ENCODE peak calls at places on chromosome X, in seven cellular contexts. One of them, this sample, is unnamed. For H3K4me1, the result is how much of the 10 kb centered on the place peaks cover.

GRCh38 chrX:29652484-29652883 is 562.9 kb upstream of the MAGEB2 start:
- DNase-seq in psoas muscle: no peak
- DNase-seq in PC-9: no peak
- DNase-seq in esophagus muscularis mucosa: no peak
- DNase-seq in cardiac muscle cell: no peak
- DNase-seq in H9: no peak
- DNase-seq in SJCRH30: no peak
- DNase-seq in this sample: no peak

GRCh38 chrX:6917666-6918065 is 229.8 kb upstream of the STS start:
- DNase-seq in H9: no peak
- DNase-seq in esophagus muscularis mucosa: no peak
- DNase-seq in PC-9: no peak
- DNase-seq in psoas muscle: no peak
- DNase-seq in cardiac muscle cell: no peak
- DNase-seq in SJCRH30: no peak
- DNase-seq in this sample: no peak

GRCh38 chrX:1111543-1112300 is 100.7 kb downstream of the CRLF2 start:
- DNase-seq in psoas muscle: no peak
- DNase-seq in H9: peak
- DNase-seq in PC-9: no peak
- DNase-seq in esophagus muscularis mucosa: no peak
- DNase-seq in SJCRH30: no peak
- DNase-seq in cardiac muscle cell: no peak
- DNase-seq in this sample: no peak

GRCh38 chrX:20947411-20947912 is 426.8 kb upstream of the CNKSR2 start:
- DNase-seq in PC-9: no peak
- DNase-seq in cardiac muscle cell: peak
- DNase-seq in psoas muscle: no peak
- DNase-seq in SJCRH30: no peak
- DNase-seq in esophagus muscularis mucosa: no peak
- DNase-seq in H9: no peak
- DNase-seq in this sample: no peak

GRCh38 chrX:10165580-10166247 is 8.9 kb downstream of the CLCN4 start:
- DNase-seq in psoas muscle: no peak
- DNase-seq in esophagus muscularis mucosa: no peak
- DNase-seq in PC-9: no peak
- DNase-seq in cardiac muscle cell: no peak
- DNase-seq in SJCRH30: peak
- DNase-seq in H9: no peak
- DNase-seq in this sample: no peak

GRCh38 chrX:148049441-148049840 is 68.3 kb downstream of the FMR1NB start:
- DNase-seq in esophagus muscularis mucosa: no peak
- DNase-seq in psoas muscle: no peak
- DNase-seq in H9: no peak
- DNase-seq in cardiac muscle cell: peak
- DNase-seq in PC-9: peak
- DNase-seq in SJCRH30: no peak
- DNase-seq in this sample: peak

GRCh38 chrX:25858273-25858880 is 279.8 kb upstream of the MAGEB18 start:
- DNase-seq in psoas muscle: no peak
- DNase-seq in H9: no peak
- DNase-seq in PC-9: no peak
- DNase-seq in esophagus muscularis mucosa: no peak
- DNase-seq in SJCRH30: no peak
- DNase-seq in cardiac muscle cell: no peak
- DNase-seq in this sample: no peak

GRCh38 chrX:96407501-96407900 is 277.1 kb upstream of the DIAPH2 start:
- DNase-seq in SJCRH30: no peak
- DNase-seq in cardiac muscle cell: no peak
- DNase-seq in H9: no peak
- DNase-seq in psoas muscle: no peak
- DNase-seq in esophagus muscularis mucosa: no peak
- DNase-seq in PC-9: peak
- DNase-seq in this sample: no peak

GRCh38 chrX:48945517-48946348 is 11.7 kb downstream of the OTUD5 start:
- DNase-seq in esophagus muscularis mucosa: no peak
- DNase-seq in cardiac muscle cell: peak
- DNase-seq in H9: peak
- DNase-seq in SJCRH30: peak
- DNase-seq in psoas muscle: peak
- DNase-seq in PC-9: no peak
- DNase-seq in this sample: peak

GRCh38 chrX:35890699-35891098 is 28.8 kb upstream of the CFAP47 start:
- DNase-seq in esophagus muscularis mucosa: no peak
- DNase-seq in PC-9: peak
- DNase-seq in H9: peak
- DNase-seq in psoas muscle: no peak
- DNase-seq in SJCRH30: peak
- DNase-seq in cardiac muscle cell: peak
- DNase-seq in this sample: no peak

GRCh38 chrX:95666056-95666455 is 1018.6 kb upstream of the DIAPH2 start:
- DNase-seq in SJCRH30: peak
- DNase-seq in cardiac muscle cell: no peak
- DNase-seq in psoas muscle: no peak
- DNase-seq in H9: no peak
- DNase-seq in esophagus muscularis mucosa: no peak
- DNase-seq in PC-9: no peak
- DNase-seq in this sample: no peak

GRCh38 chrX:132592880-132593279 is 104.0 kb upstream of the MBNL3 start:
- DNase-seq in psoas muscle: no peak
- DNase-seq in cardiac muscle cell: peak
- DNase-seq in SJCRH30: peak
- DNase-seq in H9: peak
- DNase-seq in esophagus muscularis mucosa: no peak
- DNase-seq in PC-9: no peak
- DNase-seq in this sample: peak

GRCh38 chrX:68694429-68695205 is 47.2 kb downstream of the STARD8 start:
- DNase-seq in SJCRH30: no peak
- DNase-seq in psoas muscle: no peak
- DNase-seq in cardiac muscle cell: no peak
- DNase-seq in esophagus muscularis mucosa: no peak
- DNase-seq in H9: no peak
- DNase-seq in PC-9: no peak
- DNase-seq in this sample: no peak
- H3K27ac ChIP-seq in SJCRH30: peak
- H3K27ac ChIP-seq in psoas muscle: peak
- H3K27ac ChIP-seq in cardiac muscle cell: no peak
- H3K27ac ChIP-seq in esophagus muscularis mucosa: peak
- H3K27ac ChIP-seq in H9: no peak
- H3K27ac ChIP-seq in PC-9: no peak
- H3K27ac ChIP-seq in this sample: no peak

GRCh38 chrX:13934731-13935130 is 95.0 kb downstream of the GEMIN8 start:
- DNase-seq in H9: no peak
- DNase-seq in cardiac muscle cell: no peak
- DNase-seq in psoas muscle: no peak
- DNase-seq in PC-9: no peak
- DNase-seq in esophagus muscularis mucosa: no peak
- DNase-seq in SJCRH30: no peak
- DNase-seq in this sample: no peak

GRCh38 chrX:13933851-13934250 is 95.8 kb downstream of the GEMIN8 start:
- DNase-seq in psoas muscle: no peak
- DNase-seq in esophagus muscularis mucosa: no peak
- DNase-seq in SJCRH30: peak
- DNase-seq in PC-9: no peak
- DNase-seq in cardiac muscle cell: no peak
- DNase-seq in H9: no peak
- DNase-seq in this sample: no peak

GRCh38 chrX:13932416-13932815 is 97.3 kb downstream of the GEMIN8 start:
- DNase-seq in esophagus muscularis mucosa: no peak
- DNase-seq in cardiac muscle cell: no peak
- DNase-seq in PC-9: no peak
- DNase-seq in SJCRH30: peak
- DNase-seq in H9: no peak
- DNase-seq in psoas muscle: no peak
- DNase-seq in this sample: no peak

GRCh38 chrX:13936804-13937203 is 92.9 kb downstream of the GEMIN8 start:
- DNase-seq in SJCRH30: no peak
- DNase-seq in cardiac muscle cell: no peak
- DNase-seq in PC-9: no peak
- DNase-seq in psoas muscle: no peak
- DNase-seq in H9: no peak
- DNase-seq in esophagus muscularis mucosa: no peak
- DNase-seq in this sample: no peak

GRCh38 chrX:13933352-13933751 is 96.3 kb downstream of the GEMIN8 start:
- DNase-seq in psoas muscle: no peak
- DNase-seq in PC-9: peak
- DNase-seq in cardiac muscle cell: no peak
- DNase-seq in esophagus muscularis mucosa: no peak
- DNase-seq in H9: no peak
- DNase-seq in SJCRH30: no peak
- DNase-seq in this sample: no peak
- H3K4me1 ChIP-seq in psoas muscle: under half
- H3K4me1 ChIP-seq in PC-9: under half
- H3K4me1 ChIP-seq in cardiac muscle cell: under half
- H3K4me1 ChIP-seq in esophagus muscularis mucosa: under half
- H3K4me1 ChIP-seq in H9: under half
- H3K4me1 ChIP-seq in SJCRH30: under half
- H3K4me1 ChIP-seq in this sample: under half

DNA sequence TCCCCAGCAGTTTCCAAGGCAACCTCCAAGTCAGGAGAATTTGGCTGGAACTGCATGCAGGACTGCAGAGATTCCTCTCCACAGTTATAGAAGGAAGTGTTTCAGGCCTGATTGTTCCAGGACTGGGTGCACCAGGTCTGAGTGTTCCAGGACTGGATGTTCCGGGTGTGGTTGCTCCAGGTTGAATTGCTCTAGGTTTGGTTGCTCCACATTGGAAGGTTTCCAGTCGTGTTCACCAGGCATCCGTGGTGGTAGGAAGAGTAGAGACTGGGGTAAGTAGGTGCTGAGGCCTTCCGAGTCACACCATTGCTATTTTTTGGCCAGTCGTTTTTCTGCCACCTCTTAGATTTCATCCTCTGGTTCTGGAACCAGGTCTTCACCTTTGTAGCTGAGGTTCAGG is 105.4 kb downstream of the MSN start:
- DNase-seq in esophagus muscularis mucosa: no peak
- DNase-seq in SJCRH30: no peak
- DNase-seq in H9: no peak
- DNase-seq in PC-9: no peak
- DNase-seq in psoas muscle: no peak
- DNase-seq in cardiac muscle cell: no peak
- DNase-seq in this sample: no peak
- H3K27ac ChIP-seq in esophagus muscularis mucosa: no peak
- H3K27ac ChIP-seq in SJCRH30: no peak
- H3K27ac ChIP-seq in H9: no peak
- H3K27ac ChIP-seq in PC-9: no peak
- H3K27ac ChIP-seq in psoas muscle: no peak
- H3K27ac ChIP-seq in cardiac muscle cell: no peak
- H3K27ac ChIP-seq in this sample: no peak

GRCh38 chrX:45794995-45795337 is 594.3 kb upstream of the DIPK2B start:
- DNase-seq in psoas muscle: no peak
- DNase-seq in H9: no peak
- DNase-seq in PC-9: no peak
- DNase-seq in SJCRH30: no peak
- DNase-seq in esophagus muscularis mucosa: no peak
- DNase-seq in cardiac muscle cell: no peak
- DNase-seq in this sample: no peak

GRCh38 chrX:45801554-45801953 is 600.9 kb upstream of the DIPK2B start:
- DNase-seq in H9: no peak
- DNase-seq in PC-9: no peak
- DNase-seq in SJCRH30: no peak
- DNase-seq in esophagus muscularis mucosa: no peak
- DNase-seq in cardiac muscle cell: peak
- DNase-seq in psoas muscle: no peak
- DNase-seq in this sample: no peak

GRCh38 chrX:45803383-45803921 is 602.8 kb upstream of the DIPK2B start:
- DNase-seq in H9: no peak
- DNase-seq in psoas muscle: no peak
- DNase-seq in esophagus muscularis mucosa: no peak
- DNase-seq in SJCRH30: no peak
- DNase-seq in cardiac muscle cell: no peak
- DNase-seq in PC-9: peak
- DNase-seq in this sample: no peak

GRCh38 chrX:45795546-45795945 is 594.9 kb upstream of the DIPK2B start:
- DNase-seq in psoas muscle: no peak
- DNase-seq in esophagus muscularis mucosa: no peak
- DNase-seq in H9: no peak
- DNase-seq in cardiac muscle cell: no peak
- DNase-seq in PC-9: no peak
- DNase-seq in SJCRH30: no peak
- DNase-seq in this sample: no peak

DNA sequence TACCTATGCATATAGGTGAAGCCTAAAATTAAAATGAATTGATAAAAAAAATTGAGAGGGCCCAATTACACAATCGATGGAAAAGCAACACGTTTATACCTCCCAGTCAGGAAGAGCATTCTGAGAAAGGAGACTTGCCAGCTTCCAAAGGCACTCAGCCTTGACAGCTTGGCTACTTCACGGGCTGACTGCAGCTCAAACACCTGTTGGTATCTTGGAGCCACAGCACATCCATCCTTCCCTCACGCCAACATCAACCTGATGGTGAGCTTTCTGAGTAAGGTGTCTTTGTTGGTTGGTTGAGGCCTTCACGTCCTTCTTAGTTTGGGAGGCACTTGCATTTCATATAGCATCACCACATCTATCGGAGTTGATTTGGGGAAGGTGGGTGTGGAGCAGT is 598.9 kb upstream of the DIPK2B start:
- DNase-seq in psoas muscle: no peak
- DNase-seq in esophagus muscularis mucosa: no peak
- DNase-seq in cardiac muscle cell: no peak
- DNase-seq in H9: no peak
- DNase-seq in PC-9: no peak
- DNase-seq in SJCRH30: no peak
- DNase-seq in this sample: no peak
- H3K4me1 ChIP-seq in psoas muscle: under half
- H3K4me1 ChIP-seq in esophagus muscularis mucosa: under half
- H3K4me1 ChIP-seq in cardiac muscle cell: under half
- H3K4me1 ChIP-seq in H9: under half
- H3K4me1 ChIP-seq in PC-9: under half
- H3K4me1 ChIP-seq in SJCRH30: under half
- H3K4me1 ChIP-seq in this sample: half or more

GRCh38 chrX:12426420-12426819 is 288.1 kb downstream of the FRMPD4 start:
- DNase-seq in psoas muscle: no peak
- DNase-seq in esophagus muscularis mucosa: no peak
- DNase-seq in H9: no peak
- DNase-seq in PC-9: no peak
- DNase-seq in SJCRH30: no peak
- DNase-seq in cardiac muscle cell: no peak
- DNase-seq in this sample: no peak

GRCh38 chrX:12425496-12425895 is 287.2 kb downstream of the FRMPD4 start:
- DNase-seq in SJCRH30: no peak
- DNase-seq in H9: no peak
- DNase-seq in psoas muscle: no peak
- DNase-seq in PC-9: no peak
- DNase-seq in cardiac muscle cell: no peak
- DNase-seq in esophagus muscularis mucosa: no peak
- DNase-seq in this sample: no peak

GRCh38 chrX:12419591-12419990 is 281.3 kb downstream of the FRMPD4 start:
- DNase-seq in SJCRH30: no peak
- DNase-seq in H9: no peak
- DNase-seq in cardiac muscle cell: no peak
- DNase-seq in esophagus muscularis mucosa: no peak
- DNase-seq in PC-9: no peak
- DNase-seq in psoas muscle: no peak
- DNase-seq in this sample: no peak

GRCh38 chrX:12423346-12423745 is 285.1 kb downstream of the FRMPD4 start:
- DNase-seq in PC-9: no peak
- DNase-seq in cardiac muscle cell: no peak
- DNase-seq in H9: no peak
- DNase-seq in SJCRH30: no peak
- DNase-seq in esophagus muscularis mucosa: no peak
- DNase-seq in psoas muscle: no peak
- DNase-seq in this sample: no peak

GRCh38 chrX:12421918-12422317 is 283.6 kb downstream of the FRMPD4 start:
- DNase-seq in cardiac muscle cell: no peak
- DNase-seq in H9: no peak
- DNase-seq in psoas muscle: no peak
- DNase-seq in SJCRH30: no peak
- DNase-seq in esophagus muscularis mucosa: no peak
- DNase-seq in PC-9: no peak
- DNase-seq in this sample: no peak
- H3K27ac ChIP-seq in cardiac muscle cell: no peak
- H3K27ac ChIP-seq in H9: no peak
- H3K27ac ChIP-seq in psoas muscle: no peak
- H3K27ac ChIP-seq in SJCRH30: no peak
- H3K27ac ChIP-seq in esophagus muscularis mucosa: no peak
- H3K27ac ChIP-seq in PC-9: no peak
- H3K27ac ChIP-seq in this sample: no peak

This sample was measured in CD4-positive, alpha-beta memory T cell.